ENCODE peak calls at places on chromosomes 1 and 21, in ten cellular contexts. One of them, this sample, is unnamed.

GRCh38 chr21:29133796-29134195 is 3.4 kb downstream of the MAP3K7CL start:
- DNase-seq in lung: no peak
- DNase-seq in lower leg skin: no peak
- DNase-seq in stomach: no peak
- DNase-seq in BJ: no peak
- DNase-seq in fibroblast of mammary gland: no peak
- DNase-seq in suprapubic skin: no peak
- DNase-seq in B cell: no peak
- DNase-seq in HFF-Myc: no peak
- DNase-seq in SK-N-SH: no peak
- DNase-seq in this sample: no peak

GRCh38 chr1:7319196-7319595 is 451.9 kb upstream of the VAMP3 start:
- DNase-seq in lung: peak
- DNase-seq in lower leg skin: no peak
- DNase-seq in stomach: no peak
- DNase-seq in BJ: no peak
- DNase-seq in fibroblast of mammary gland: no peak
- DNase-seq in suprapubic skin: peak
- DNase-seq in B cell: no peak
- DNase-seq in HFF-Myc: no peak
- DNase-seq in SK-N-SH: no peak
- DNase-seq in this sample: no peak

GRCh38 chr1:207459008-207459407 is 4.9 kb downstream of the CR2 start:
- DNase-seq in lung: no peak
- DNase-seq in lower leg skin: no peak
- DNase-seq in stomach: no peak
- DNase-seq in BJ: no peak
- DNase-seq in fibroblast of mammary gland: no peak
- DNase-seq in suprapubic skin: no peak
- DNase-seq in B cell: no peak
- DNase-seq in HFF-Myc: no peak
- DNase-seq in SK-N-SH: no peak
- DNase-seq in this sample: no peak

GRCh38 chr1:229383961-229384360 is 41.1 kb upstream of the CCSAP start:
- DNase-seq in lung: no peak
- DNase-seq in lower leg skin: no peak
- DNase-seq in stomach: no peak
- DNase-seq in BJ: no peak
- DNase-seq in fibroblast of mammary gland: peak
- DNase-seq in suprapubic skin: no peak
- DNase-seq in B cell: no peak
- DNase-seq in HFF-Myc: no peak
- DNase-seq in SK-N-SH: no peak
- DNase-seq in this sample: no peak

GRCh38 chr1:97906567-97907228 is 14.1 kb downstream of the DPYD start:
- DNase-seq in lung: peak
- DNase-seq in lower leg skin: peak
- DNase-seq in stomach: no peak
- DNase-seq in BJ: no peak
- DNase-seq in fibroblast of mammary gland: peak
- DNase-seq in suprapubic skin: peak
- DNase-seq in B cell: no peak
- DNase-seq in HFF-Myc: peak
- DNase-seq in SK-N-SH: no peak
- DNase-seq in this sample: no peak

GRCh38 chr1:1558591-1558990 is 16.1 kb downstream of the SSU72 start:
- DNase-seq in lung: no peak
- DNase-seq in lower leg skin: no peak
- DNase-seq in stomach: no peak
- DNase-seq in BJ: no peak
- DNase-seq in fibroblast of mammary gland: no peak
- DNase-seq in suprapubic skin: no peak
- DNase-seq in B cell: no peak
- DNase-seq in HFF-Myc: no peak
- DNase-seq in SK-N-SH: no peak
- DNase-seq in this sample: no peak

GRCh38 chr1:42259059-42259738 is 75.8 kb downstream of the FOXJ3 start:
- DNase-seq in lung: no peak
- DNase-seq in lower leg skin: peak
- DNase-seq in stomach: no peak
- DNase-seq in BJ: no peak
- DNase-seq in fibroblast of mammary gland: peak
- DNase-seq in suprapubic skin: no peak
- DNase-seq in B cell: no peak
- DNase-seq in HFF-Myc: no peak
- DNase-seq in SK-N-SH: no peak
- DNase-seq in this sample: no peak

GRCh38 chr1:178947688-178948003 is 76.8 kb upstream of the ANGPTL1 start:
- DNase-seq in lung: no peak
- DNase-seq in lower leg skin: no peak
- DNase-seq in stomach: no peak
- DNase-seq in BJ: no peak
- DNase-seq in fibroblast of mammary gland: no peak
- DNase-seq in suprapubic skin: no peak
- DNase-seq in B cell: no peak
- DNase-seq in HFF-Myc: no peak
- DNase-seq in SK-N-SH: no peak
- DNase-seq in this sample: no peak

GRCh38 chr1:119784127-119784781 is 15.5 kb upstream of the HMGCS2 start:
- DNase-seq in lung: peak
- DNase-seq in lower leg skin: peak
- DNase-seq in stomach: peak
- DNase-seq in BJ: no peak
- DNase-seq in fibroblast of mammary gland: peak
- DNase-seq in suprapubic skin: peak
- DNase-seq in B cell: no peak
- DNase-seq in HFF-Myc: no peak
- DNase-seq in SK-N-SH: no peak
- DNase-seq in this sample: no peak

GRCh38 chr1:222382171-222382570 is 165.7 kb downstream of the HHIPL2 start:
- DNase-seq in lung: no peak
- DNase-seq in lower leg skin: no peak
- DNase-seq in stomach: no peak
- DNase-seq in BJ: no peak
- DNase-seq in fibroblast of mammary gland: no peak
- DNase-seq in suprapubic skin: no peak
- DNase-seq in B cell: no peak
- DNase-seq in HFF-Myc: no peak
- DNase-seq in SK-N-SH: no peak
- DNase-seq in this sample: no peak

GRCh38 chr1:217040696-217041095 is 317.5 kb upstream of the ESRRG start:
- DNase-seq in lung: no peak
- DNase-seq in lower leg skin: no peak
- DNase-seq in stomach: no peak
- DNase-seq in BJ: no peak
- DNase-seq in fibroblast of mammary gland: no peak
- DNase-seq in suprapubic skin: no peak
- DNase-seq in B cell: no peak
- DNase-seq in HFF-Myc: no peak
- DNase-seq in SK-N-SH: no peak
- DNase-seq in this sample: no peak

GRCh38 chr1:86016076-86016746 is 140.4 kb downstream of the COL24A1 start:
- DNase-seq in lung: no peak
- DNase-seq in lower leg skin: no peak
- DNase-seq in stomach: no peak
- DNase-seq in BJ: no peak
- DNase-seq in fibroblast of mammary gland: no peak
- DNase-seq in suprapubic skin: no peak
- DNase-seq in B cell: no peak
- DNase-seq in HFF-Myc: no peak
- DNase-seq in SK-N-SH: no peak
- DNase-seq in this sample: no peak

GRCh38 chr1:165248969-165249571 is 107.4 kb downstream of the LMX1A start:
- DNase-seq in lung: no peak
- DNase-seq in lower leg skin: no peak
- DNase-seq in stomach: no peak
- DNase-seq in BJ: no peak
- DNase-seq in fibroblast of mammary gland: no peak
- DNase-seq in suprapubic skin: no peak
- DNase-seq in B cell: no peak
- DNase-seq in HFF-Myc: no peak
- DNase-seq in SK-N-SH: no peak
- DNase-seq in this sample: no peak

GRCh38 chr1:239952348-239953307 is 139.1 kb upstream of the FMN2 start:
- DNase-seq in lung: no peak
- DNase-seq in lower leg skin: no peak
- DNase-seq in stomach: no peak
- DNase-seq in BJ: no peak
- DNase-seq in fibroblast of mammary gland: peak
- DNase-seq in suprapubic skin: no peak
- DNase-seq in B cell: no peak
- DNase-seq in HFF-Myc: no peak
- DNase-seq in SK-N-SH: no peak
- DNase-seq in this sample: no peak

GRCh38 chr1:3899776-3900149 is 309 bp downstream of the C1orf174 start:
- DNase-seq in lung: no peak
- DNase-seq in lower leg skin: no peak
- DNase-seq in stomach: no peak
- DNase-seq in BJ: no peak
- DNase-seq in fibroblast of mammary gland: no peak
- DNase-seq in suprapubic skin: no peak
- DNase-seq in B cell: no peak
- DNase-seq in HFF-Myc: no peak
- DNase-seq in SK-N-SH: peak
- DNase-seq in this sample: no peak

GRCh38 chr1:3902546-3902945 is 2.5 kb upstream of the C1orf174 start:
- DNase-seq in lung: no peak
- DNase-seq in lower leg skin: no peak
- DNase-seq in stomach: no peak
- DNase-seq in BJ: no peak
- DNase-seq in fibroblast of mammary gland: no peak
- DNase-seq in suprapubic skin: peak
- DNase-seq in B cell: no peak
- DNase-seq in HFF-Myc: no peak
- DNase-seq in SK-N-SH: no peak
- DNase-seq in this sample: no peak

GRCh38 chr1:3902111-3902511 is 2.0 kb upstream of the C1orf174 start:
- DNase-seq in lung: no peak
- DNase-seq in lower leg skin: no peak
- DNase-seq in stomach: no peak
- DNase-seq in BJ: no peak
- DNase-seq in fibroblast of mammary gland: no peak
- DNase-seq in suprapubic skin: peak
- DNase-seq in B cell: no peak
- DNase-seq in HFF-Myc: no peak
- DNase-seq in SK-N-SH: no peak
- DNase-seq in this sample: no peak

GRCh38 chr1:3900150-3900968 is at the start of gene C1orf174:
- DNase-seq in lung: peak
- DNase-seq in lower leg skin: peak
- DNase-seq in stomach: peak
- DNase-seq in BJ: peak
- DNase-seq in fibroblast of mammary gland: peak
- DNase-seq in suprapubic skin: peak
- DNase-seq in B cell: peak
- DNase-seq in HFF-Myc: peak
- DNase-seq in SK-N-SH: peak
- DNase-seq in this sample: peak

GRCh38 chr1:3900969-3901529 is 977 bp upstream of the C1orf174 start:
- DNase-seq in lung: peak
- DNase-seq in lower leg skin: peak
- DNase-seq in stomach: peak
- DNase-seq in BJ: peak
- DNase-seq in fibroblast of mammary gland: peak
- DNase-seq in suprapubic skin: peak
- DNase-seq in B cell: peak
- DNase-seq in HFF-Myc: peak
- DNase-seq in SK-N-SH: peak
- DNase-seq in this sample: peak
- TF ChIP-seq CTCF in lung: no peak
- TF ChIP-seq CTCF in lower leg skin: no peak
- TF ChIP-seq CTCF in stomach: no peak
- TF ChIP-seq CTCF in BJ: no peak
- TF ChIP-seq CTCF in fibroblast of mammary gland: no peak
- TF ChIP-seq CTCF in suprapubic skin: no peak
- TF ChIP-seq CTCF in B cell: no peak
- TF ChIP-seq CTCF in HFF-Myc: no peak
- TF ChIP-seq CTCF in SK-N-SH: no peak
- TF ChIP-seq CTCF in this sample: no peak

GRCh38 chr1:68675336-68675735 is 178.5 kb upstream of the DEPDC1 start:
- DNase-seq in lung: no peak
- DNase-seq in lower leg skin: no peak
- DNase-seq in stomach: no peak
- DNase-seq in BJ: no peak
- DNase-seq in fibroblast of mammary gland: peak
- DNase-seq in suprapubic skin: no peak
- DNase-seq in B cell: no peak
- DNase-seq in HFF-Myc: no peak
- DNase-seq in SK-N-SH: no peak
- DNase-seq in this sample: no peak

DNA sequence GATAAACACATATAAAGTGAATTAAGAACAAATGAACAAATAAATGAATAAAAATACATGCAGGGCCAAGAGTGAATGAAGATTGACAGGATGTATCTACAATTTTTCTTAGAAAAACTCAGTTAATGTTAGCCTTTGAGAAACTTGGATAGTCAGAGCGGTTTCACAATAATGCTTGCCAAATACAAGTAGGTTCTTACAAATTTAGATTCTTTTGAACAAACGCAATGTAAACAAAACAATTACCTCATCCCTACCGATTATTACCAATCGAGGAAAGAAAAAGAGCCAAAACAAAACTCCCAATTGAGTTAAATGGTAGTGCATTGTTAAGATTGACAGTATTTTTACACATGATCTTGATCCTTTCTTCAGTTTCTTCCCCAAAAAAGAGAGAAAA is 176.9 kb upstream of the DEPDC1 start:
- DNase-seq in lung: no peak
- DNase-seq in lower leg skin: no peak
- DNase-seq in stomach: no peak
- DNase-seq in BJ: no peak
- DNase-seq in fibroblast of mammary gland: peak
- DNase-seq in suprapubic skin: no peak
- DNase-seq in B cell: no peak
- DNase-seq in HFF-Myc: no peak
- DNase-seq in SK-N-SH: no peak
- DNase-seq in this sample: no peak
- TF ChIP-seq CTCF in lung: no peak
- TF ChIP-seq CTCF in lower leg skin: no peak
- TF ChIP-seq CTCF in stomach: no peak
- TF ChIP-seq CTCF in BJ: no peak
- TF ChIP-seq CTCF in fibroblast of mammary gland: no peak
- TF ChIP-seq CTCF in suprapubic skin: no peak
- TF ChIP-seq CTCF in B cell: no peak
- TF ChIP-seq CTCF in HFF-Myc: no peak
- TF ChIP-seq CTCF in SK-N-SH: no peak
- TF ChIP-seq CTCF in this sample: no peak

GRCh38 chr1:8739377-8739776 is 78.1 kb downstream of the RERE start:
- DNase-seq in lung: no peak
- DNase-seq in lower leg skin: no peak
- DNase-seq in stomach: no peak
- DNase-seq in BJ: no peak
- DNase-seq in fibroblast of mammary gland: no peak
- DNase-seq in suprapubic skin: no peak
- DNase-seq in B cell: no peak
- DNase-seq in HFF-Myc: no peak
- DNase-seq in SK-N-SH: no peak
- DNase-seq in this sample: no peak
- TF ChIP-seq CTCF in lung: no peak
- TF ChIP-seq CTCF in lower leg skin: no peak
- TF ChIP-seq CTCF in stomach: no peak
- TF ChIP-seq CTCF in BJ: no peak
- TF ChIP-seq CTCF in fibroblast of mammary gland: no peak
- TF ChIP-seq CTCF in suprapubic skin: no peak
- TF ChIP-seq CTCF in B cell: no peak
- TF ChIP-seq CTCF in HFF-Myc: peak
- TF ChIP-seq CTCF in SK-N-SH: no peak
- TF ChIP-seq CTCF in this sample: no peak

GRCh38 chr1:212669102-212669501 is 30.5 kb downstream of the BATF3 start:
- DNase-seq in lung: no peak
- DNase-seq in lower leg skin: no peak
- DNase-seq in stomach: no peak
- DNase-seq in BJ: no peak
- DNase-seq in fibroblast of mammary gland: peak
- DNase-seq in suprapubic skin: no peak
- DNase-seq in B cell: no peak
- DNase-seq in HFF-Myc: no peak
- DNase-seq in SK-N-SH: peak
- DNase-seq in this sample: peak
- TF ChIP-seq CTCF in lung: no peak
- TF ChIP-seq CTCF in lower leg skin: no peak
- TF ChIP-seq CTCF in stomach: no peak
- TF ChIP-seq CTCF in BJ: peak
- TF ChIP-seq CTCF in fibroblast of mammary gland: peak
- TF ChIP-seq CTCF in suprapubic skin: no peak
- TF ChIP-seq CTCF in B cell: no peak
- TF ChIP-seq CTCF in HFF-Myc: no peak
- TF ChIP-seq CTCF in SK-N-SH: peak
- TF ChIP-seq CTCF in this sample: peak

This sample was measured in osteocyte.